ENCODE peak calls at places on chromosomes 12 and 14, in nine cellular contexts. A is thoracic aorta; Y is sciatic nerve; L is stimulated activated CD4-positive, alpha-beta T cell treated with anti-CD3 and anti-CD28 coated beads, Interleukin-4, amount 100 ng/mL, for 24 hours; H is foreskin fibroblast; I is NCI-H2029; U is anterior cingulate cortex; X is heart left ventricle; R is activated CD4-positive, alpha-beta T cell treated with anti-CD3 and anti-CD28 coated beads for 4 hours. N is an unnamed sample.

GRCh38 chr14:100142073-100143040 is 17.1 kb downstream of the DEGS2 start:
- DNase-seq in R (no peak), L (no peak), A (no peak), U (no peak), H (no peak), I (no peak), Y (no peak), X (peak; percentile 79), N (no peak)

GRCh38 chr12:68686262-68686594 is 550 bp upstream of the NUP107 start:
- DNase-seq in R (no peak), X (no peak), I (no peak), U (no peak), Y (no peak), L (no peak), A (no peak), H (no peak), N (no peak)

GRCh38 chr14:95956601-95957460 is 80.2 kb downstream of the TUNAR start:
- DNase-seq in H (no peak), A (no peak), I (no peak), X (no peak), U (no peak), L (no peak), Y (no peak), R (no peak), N (no peak)

GRCh38 chr14:22225526-22226133 is 363.4 kb downstream of the DAD1 start:
- DNase-seq in U (no peak), A (no peak), H (no peak), X (no peak), L (no peak), I (no peak), Y (no peak), R (no peak), N (no peak)

GRCh38 chr12:122079038-122079531 is 529 bp downstream of the MLXIP start:
- DNase-seq in I (peak; percentile 25), A (no peak), X (no peak), U (no peak), Y (no peak), R (no peak), H (peak; percentile 49), L (no peak), N (peak; percentile 23)

GRCh38 chr14:71529855-71530254 is 402.4 kb upstream of the RGS6 start:
- DNase-seq in L (no peak), X (peak; percentile 57), R (no peak), A (peak; percentile 12), I (no peak), Y (peak; percentile 66), U (peak; percentile 32), H (peak; percentile 24), N (no peak)

GRCh38 chr12:95755236-95755865 is 35.2 kb downstream of the NTN4 start:
- DNase-seq in A (no peak), I (no peak), R (no peak), L (no peak), X (peak; percentile 47), Y (no peak), U (no peak), H (no peak), N (no peak)

GRCh38 chr12:117412465-117413190 is 51.2 kb upstream of the NOS1 start:
- DNase-seq in U (no peak), L (no peak), X (peak; percentile 10), Y (no peak), R (no peak), I (no peak), A (no peak), H (no peak), N (no peak)

GRCh38 chr14:102928412-102929348 is 6.2 kb downstream of the AMN start:
- DNase-seq in H (peak; percentile 61), I (peak; percentile 26), A (no peak), U (no peak), R (peak; percentile 79), Y (peak; percentile 79), X (peak; percentile 43), L (peak; percentile 71), N (peak; percentile 90)

GRCh38 chr12:19894049-19894448 is 454.8 kb downstream of the AEBP2 start:
- DNase-seq in H (peak; percentile 18), R (no peak), Y (no peak), A (no peak), I (no peak), U (no peak), X (no peak), L (no peak), N (no peak)

GRCh38 chr14:44405350-44405619 is 101.8 kb downstream of the FSCB start:
- DNase-seq in Y (no peak), I (no peak), L (no peak), X (no peak), A (no peak), H (no peak), U (no peak), R (no peak), N (no peak)

GRCh38 chr14:24136684-24137528 is 912 bp downstream of the PSME1 start:
- DNase-seq in R (no peak), L (no peak), Y (no peak), X (no peak), A (no peak), H (no peak), U (no peak), I (no peak), N (no peak)

N was measured in NCI-H2171 treated with DMSO at 0.1 percent for 48 hours.